ENCODE peak calls at places on chromosomes 5 and 9, in four cellular contexts. F is choroid plexus epithelial cell, Y is HFF-Myc, E is fibroblast of pulmonary artery. H is an unnamed sample.

GRCh38 chr5:42984307-42984706 is 55.8 kb downstream of the ANXA2R start:
- DNase-seq in F (no peak), Y (no peak), E (no peak), H (no peak)

GRCh38 chr5:32505718-32506117 is 61.2 kb upstream of the ZFR start:
- DNase-seq in F (peak), Y (no peak), E (peak), H (peak)

GRCh38 chr5:177332896-177333260 is 18.6 kb downstream of the LMAN2 start:
- DNase-seq in F (no peak), Y (no peak), E (no peak), H (no peak)

GRCh38 chr5:172744106-172745104 is 26.6 kb downstream of the DUSP1 start:
- DNase-seq in F (no peak), Y (no peak), E (no peak), H (no peak)

GRCh38 chr5:54090495-54091084 is 219.8 kb downstream of the ARL15 start:
- DNase-seq in F (peak), Y (peak), E (peak), H (peak)

GRCh38 chr5:168696611-168697010 is 117.4 kb upstream of the PANK3 start:
- DNase-seq in F (no peak), Y (no peak), E (no peak), H (no peak)

GRCh38 chr5:39580702-39581498 is 156.1 kb upstream of the DAB2 start:
- DNase-seq in F (peak), Y (peak), E (peak), H (peak)

GRCh38 chr9:36306481-36307306 is 48.4 kb upstream of the GNE start:
- DNase-seq in F (peak), Y (no peak), E (peak), H (no peak)

GRCh38 chr9:93128715-93129224 is 5.3 kb downstream of the NINJ1 start:
- DNase-seq in F (no peak), Y (no peak), E (no peak), H (no peak)

GRCh38 chr5:124139995-124140394 is 606.4 kb downstream of the ZNF608 start:
- DNase-seq in F (no peak), Y (no peak), E (no peak), H (no peak)

DNA sequence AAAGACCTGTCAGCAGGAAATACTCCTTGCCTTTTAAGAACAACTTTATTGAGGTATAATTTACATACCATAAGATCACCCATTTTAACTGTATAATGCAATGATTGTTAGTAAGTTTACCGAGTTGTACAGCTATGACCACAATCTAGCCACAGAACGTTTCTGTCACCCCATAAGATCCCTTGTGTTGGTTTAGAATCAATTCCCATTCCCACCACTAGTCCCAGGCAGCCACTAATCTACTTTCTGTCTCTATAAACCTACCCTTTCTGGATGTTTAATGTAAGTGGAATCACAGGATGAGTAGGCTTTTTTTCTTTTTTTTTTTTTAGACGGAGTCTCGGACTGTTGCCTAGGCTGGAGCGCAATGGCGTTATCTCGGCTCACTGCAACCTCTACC is 4.4 kb downstream of the GPR107 start:
- DNase-seq in F (peak), Y (no peak), E (peak), H (no peak)
- TF ChIP-seq CTCF in F (peak), Y (peak), E (peak), H (no peak)

GRCh38 chr9:76718166-76718565 is 46.1 kb upstream of the PCA3 start:
- DNase-seq in F (no peak), Y (no peak), E (no peak), H (no peak)
- TF ChIP-seq CTCF in F (peak), Y (peak), E (no peak), H (no peak)

GRCh38 chr9:133186736-133187135 is 22.3 kb downstream of the OBP2B start:
- DNase-seq in F (no peak), Y (no peak), E (no peak), H (no peak)

GRCh38 chr9:133187561-133188005 is 21.5 kb downstream of the OBP2B start:
- DNase-seq in F (no peak), Y (no peak), E (no peak), H (no peak)

GRCh38 chr9:133189826-133190225 is 19.2 kb downstream of the OBP2B start:
- DNase-seq in F (no peak), Y (no peak), E (no peak), H (no peak)

GRCh38 chr9:133188843-133189180 is 20.2 kb downstream of the OBP2B start:
- DNase-seq in F (no peak), Y (no peak), E (no peak), H (no peak)

GRCh38 chr9:133188006-133188842 is 20.8 kb downstream of the OBP2B start:
- DNase-seq in F (peak), Y (no peak), E (peak), H (no peak)
- TF ChIP-seq CTCF in F (peak), Y (no peak), E (peak), H (no peak)

DNA sequence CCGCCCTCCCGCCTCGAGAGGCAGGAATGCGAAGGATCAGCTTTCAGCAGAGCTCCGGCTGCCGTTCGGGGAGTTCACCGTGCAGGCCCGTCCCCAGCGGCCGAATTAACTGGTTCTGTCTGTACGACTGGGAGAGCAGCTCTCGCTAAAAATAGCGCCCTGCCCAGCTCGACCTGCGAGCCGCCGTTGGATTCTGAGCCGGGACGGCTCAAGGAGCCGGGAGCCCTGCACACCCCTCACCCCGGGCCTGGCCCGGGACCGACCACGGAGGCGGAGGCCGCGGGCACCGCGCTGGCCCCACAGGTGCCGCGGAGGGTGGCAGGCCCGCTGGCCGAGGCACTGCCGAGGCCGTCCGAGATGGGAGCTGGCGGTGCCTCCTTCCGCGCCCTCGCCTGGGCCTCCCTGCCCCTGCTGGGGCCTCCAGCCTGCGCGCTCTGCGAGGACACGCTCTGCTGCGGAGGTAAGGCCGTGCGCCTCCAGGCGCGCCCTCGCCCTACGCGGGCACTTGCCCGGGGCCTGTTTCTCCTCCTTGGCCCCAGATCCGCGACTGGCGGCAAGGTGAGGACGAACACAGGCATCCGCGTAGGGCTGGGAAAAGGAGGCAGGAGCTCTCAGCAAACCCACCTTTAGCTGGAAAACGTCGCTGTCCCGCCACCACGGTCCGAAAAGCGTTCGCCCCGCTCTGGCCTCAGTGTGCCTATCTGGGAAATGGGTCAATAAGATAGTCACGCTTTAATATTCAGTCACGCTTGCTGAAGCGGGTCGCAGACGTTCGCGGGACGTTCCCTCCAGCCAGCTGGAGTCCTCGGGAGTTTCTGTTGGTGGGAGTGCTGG is 53.0 kb upstream of the DAB2IP start:
- DNase-seq in F (peak), Y (no peak), E (peak), H (peak)
- TF ChIP-seq CTCF in F (peak), Y (peak), E (peak), H (peak)